ENCODE peak calls at places on chromosomes 2 and 18, in eight cellular contexts. M is fibroblast of mammary gland; L is fibroblast of the aortic adventitia; R is aorta; U is mucosa of descending colon; B is CD8-positive, alpha-beta memory T cell; X is AG04450; O is MM.1S. K is an unnamed sample.

GRCh38 chr2:28868611-28869010 is 1.5 kb downstream of the TRMT61B start:
- DNase-seq in O (no peak), B (no peak), X (no peak), R (no peak), M (no peak), U (no peak), L (no peak), K (no peak)

GRCh38 chr2:58606799-58607198 is 365.7 kb upstream of the FANCL start:
- DNase-seq in L (peak; percentile 23), R (no peak), O (no peak), M (peak; percentile 53), X (no peak), U (no peak), B (no peak), K (no peak)

GRCh38 chr2:207869784-207870778 is 100.4 kb upstream of the FZD5 start:
- DNase-seq in L (peak; percentile 64), B (no peak), M (peak; percentile 86), R (no peak), O (peak; percentile 27), X (peak; percentile 39), U (no peak), K (no peak)

GRCh38 chr2:225041210-225041870 is 928 bp downstream of the DOCK10 start:
- DNase-seq in X (no peak), O (peak; percentile 90), B (peak; percentile 67), R (peak; percentile 76), L (peak; percentile 72), M (peak; percentile 52), U (peak; percentile 72), K (no peak)

GRCh38 chr2:218286570-218287459 is 5.5 kb downstream of the TMBIM1 start:
- DNase-seq in U (peak; percentile 94), M (peak; percentile 95), L (peak; percentile 99), R (peak; percentile 95), X (peak; percentile 84), B (peak; percentile 89), O (peak; percentile 88), K (peak; percentile 97)

GRCh38 chr18:61236476-61237057 is 96.7 kb upstream of the CDH20 start:
- DNase-seq in O (no peak), U (no peak), L (no peak), B (no peak), M (no peak), X (no peak), R (no peak), K (no peak)

GRCh38 chr2:144453039-144453336 is 66.9 kb downstream of the ZEB2 start:
- DNase-seq in R (no peak), B (no peak), O (no peak), M (no peak), X (no peak), L (peak; percentile 69), U (no peak), K (no peak)

GRCh38 chr2:175605989-175606841 is 395.9 kb downstream of the LNPK start:
- DNase-seq in M (peak; percentile 84), U (no peak), X (no peak), B (no peak), R (no peak), O (no peak), L (no peak), K (no peak)

GRCh38 chr2:236075802-236076201 is 92.4 kb downstream of the GBX2 start:
- DNase-seq in R (no peak), B (no peak), O (no peak), U (no peak), L (no peak), M (no peak), X (no peak), K (no peak)

GRCh38 chr2:57893347-57893746 is 153.3 kb upstream of the VRK2 start:
- DNase-seq in M (no peak), B (no peak), O (no peak), X (no peak), R (no peak), L (no peak), U (no peak), K (no peak)

GRCh38 chr2:53654364-53654763 is 113.2 kb upstream of the CHAC2 start:
- DNase-seq in X (no peak), O (no peak), B (no peak), R (no peak), L (peak; percentile 41), U (no peak), M (no peak), K (peak; percentile 73)

GRCh38 chr2:192002418-192002817 is 155.5 kb upstream of the CAVIN2 start:
- DNase-seq in L (no peak), U (no peak), O (no peak), R (no peak), B (no peak), M (no peak), X (no peak), K (no peak)

GRCh38 chr2:83516503-83516902 is 942.6 kb downstream of the SUCLG1 start:
- DNase-seq in X (no peak), M (no peak), R (no peak), O (no peak), L (no peak), U (no peak), B (no peak), K (no peak)

GRCh38 chr2:33110461-33110860 is 163.7 kb downstream of the LTBP1 start:
- DNase-seq in M (peak; percentile 32), B (no peak), L (no peak), O (no peak), U (no peak), R (no peak), X (no peak), K (no peak)

GRCh38 chr2:142973160-142973821 is 95.8 kb downstream of the KYNU start:
- DNase-seq in M (peak; percentile 20), B (no peak), R (no peak), U (no peak), O (no peak), X (no peak), L (no peak), K (no peak)

GRCh38 chr2:38268691-38269309 is 108.3 kb downstream of the ATL2 start:
- DNase-seq in O (no peak), L (peak; percentile 35), B (no peak), R (no peak), X (peak; percentile 46), U (no peak), M (peak; percentile 75), K (no peak)

GRCh38 chr18:79917351-79918088 is 33.9 kb downstream of the SLC66A2 start:
- DNase-seq in U (no peak), R (peak; percentile 68), O (no peak), B (no peak), L (no peak), X (no peak), M (no peak), K (peak; percentile 53)

GRCh38 chr2:24520175-24520574 is 29.1 kb downstream of the NCOA1 start:
- DNase-seq in X (no peak), U (no peak), L (no peak), O (no peak), B (no peak), M (no peak), R (no peak), K (no peak)
- H3K4me3 ChIP-seq in X (no peak overlapping the region), U (no peak overlapping the region), L (no peak overlapping the region), O (no peak overlapping the region), B (no peak overlapping the region), M (no peak overlapping the region), R (no peak overlapping the region), K (no peak overlapping the region)

GRCh38 chr2:56229397-56230060 is 45.7 kb downstream of the CCDC85A start:
- DNase-seq in M (peak; percentile 79), U (no peak), O (no peak), L (no peak), R (no peak), B (no peak), X (no peak), K (no peak)
- H3K4me3 ChIP-seq in M (no peak overlapping the region), U (no peak overlapping the region), O (no peak overlapping the region), L (no peak overlapping the region), R (no peak overlapping the region), B (no peak overlapping the region), X (no peak overlapping the region), K (no peak overlapping the region)

GRCh38 chr2:69225933-69226332 is 161.1 kb downstream of the GFPT1 start:
- DNase-seq in L (peak; percentile 39), M (peak; percentile 49), O (no peak), B (no peak), U (no peak), X (no peak), R (no peak), K (no peak)
- H3K4me3 ChIP-seq in L (no peak overlapping the region), M (no peak overlapping the region), O (no peak overlapping the region), B (no peak overlapping the region), U (no peak overlapping the region), X (no peak overlapping the region), R (no peak overlapping the region), K (no peak overlapping the region)

GRCh38 chr2:241615041-241615440 is 21.9 kb downstream of the THAP4 start:
- DNase-seq in L (no peak), U (no peak), M (no peak), X (no peak), O (no peak), R (no peak), B (no peak), K (no peak)

GRCh38 chr2:241615522-241616052 is 21.4 kb downstream of the THAP4 start:
- DNase-seq in L (no peak), O (no peak), R (no peak), B (no peak), U (peak; percentile 52), M (no peak), X (no peak), K (no peak)

GRCh38 chr2:241617431-241618154 is 19.4 kb downstream of the THAP4 start:
- DNase-seq in X (no peak), L (no peak), U (peak; percentile 69), M (no peak), O (peak; percentile 38), B (no peak), R (no peak), K (no peak)

GRCh38 chr2:241618296-241618805 is 18.6 kb downstream of the THAP4 start:
- DNase-seq in M (no peak), L (no peak), X (no peak), U (no peak), O (no peak), R (no peak), B (no peak), K (no peak)

DNA sequence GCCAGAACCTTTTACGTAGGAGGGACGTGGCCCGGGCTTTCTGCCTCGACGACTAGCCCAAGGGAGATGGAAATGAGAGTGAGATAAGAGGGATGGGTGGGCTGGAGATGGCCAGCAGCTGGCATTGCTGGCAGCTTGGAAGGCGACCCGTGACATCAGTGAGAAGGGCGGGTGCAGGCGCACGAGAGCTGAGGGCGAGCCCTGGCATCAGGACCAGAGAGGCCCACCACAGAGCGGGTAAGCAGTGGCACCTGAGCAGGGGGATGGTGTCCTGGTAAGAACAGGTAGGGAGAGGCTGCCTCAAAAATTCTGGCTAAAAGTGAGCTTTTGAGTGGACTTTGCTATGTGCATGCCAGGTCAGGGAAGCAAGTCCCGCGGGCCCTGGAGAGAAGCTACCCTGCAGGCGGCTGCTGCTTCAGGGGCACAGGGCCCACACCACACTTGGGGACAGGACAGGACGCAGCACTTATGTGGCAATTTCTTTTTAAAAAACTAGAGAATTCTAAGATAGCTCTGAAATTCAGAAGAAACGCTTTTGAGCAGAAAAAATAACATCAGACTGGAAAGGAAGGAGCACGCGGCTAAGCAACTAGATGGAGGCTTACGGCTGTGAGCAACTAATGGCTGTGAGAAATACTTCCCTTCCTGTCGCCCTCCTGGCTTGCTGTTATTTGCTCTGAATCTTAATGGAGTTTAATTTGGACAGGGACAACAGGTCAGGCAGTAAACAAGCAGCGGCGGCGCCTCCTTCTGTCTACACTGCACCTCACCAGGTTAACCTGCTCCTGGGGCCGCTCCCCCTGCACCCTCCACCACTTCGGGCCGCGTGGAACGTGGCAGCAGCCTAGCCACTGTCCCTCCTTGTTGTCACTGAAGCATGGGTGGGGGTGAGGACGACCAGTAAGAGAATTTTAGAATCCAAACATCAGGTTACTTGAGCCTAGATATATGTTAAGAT is 20.5 kb downstream of the THAP4 start:
- DNase-seq in O (no peak), R (no peak), L (no peak), M (no peak), B (no peak), U (peak; percentile 63), X (no peak), K (no peak)
- H3K4me3 ChIP-seq in O (no peak overlapping the region), R (no peak overlapping the region), L (no peak overlapping the region), M (no peak overlapping the region), B (no peak overlapping the region), U (no peak overlapping the region), X (no peak overlapping the region), K (no peak overlapping the region)

K was measured in sigmoid colon.